ENCODE peak calls at places on chromosome 22, in five cellular contexts. Z is upper lobe of right lung, F is AG04450, S is GM12865, E is right lobe of liver. G is an unnamed sample.

GRCh38 chr22:33476206-33476605 is 418.0 kb upstream of the SYN3 start:
- DNase-seq in Z (no peak), F (no peak), S (no peak), E (no peak), G (no peak)

GRCh38 chr22:17769716-17770082 is 4.6 kb downstream of the BID start:
- DNase-seq in Z (no peak), F (no peak), S (no peak), E (peak), G (no peak)

GRCh38 chr22:27801616-27802388 is at the start of gene MN1:
- DNase-seq in Z (peak), F (no peak), S (peak), E (peak), G (no peak)

GRCh38 chr22:48309115-48309705 is 1518.5 kb downstream of the BRD1 start:
- DNase-seq in Z (no peak), F (no peak), S (no peak), E (no peak), G (no peak)

GRCh38 chr22:48146426-48146825 is 1384.0 kb downstream of the TBC1D22A start:
- DNase-seq in Z (no peak), F (no peak), S (no peak), E (no peak), G (no peak)

GRCh38 chr22:41779889-41780505 is 20.5 kb upstream of the CCDC134 start:
- DNase-seq in Z (no peak), F (no peak), S (no peak), E (no peak), G (no peak)

GRCh38 chr22:28792491-28793383 is 7.6 kb downstream of the XBP1 start:
- DNase-seq in Z (no peak), F (no peak), S (peak), E (no peak), G (no peak)

GRCh38 chr22:49281467-49282340 is 546.0 kb downstream of the BRD1 start:
- DNase-seq in Z (no peak), F (no peak), S (no peak), E (no peak), G (no peak)

GRCh38 chr22:17303840-17304779 is 65.2 kb upstream of the CECR2 start:
- DNase-seq in Z (no peak), F (no peak), S (peak), E (no peak), G (no peak)

GRCh38 chr22:26996156-26996555 is 338.8 kb downstream of the MIAT start:
- DNase-seq in Z (no peak), F (no peak), S (no peak), E (no peak), G (no peak)

GRCh38 chr22:27875951-27876350 is 43.1 kb downstream of the PITPNB start:
- DNase-seq in Z (no peak), F (no peak), S (no peak), E (no peak), G (no peak)

GRCh38 chr22:50507421-50507990 is at the start of gene LMF2:
- DNase-seq in Z (peak), F (no peak), S (no peak), E (peak), G (no peak)

GRCh38 chr22:35587447-35587870 is 29.7 kb downstream of the MB start:
- DNase-seq in Z (peak), F (no peak), S (no peak), E (peak), G (no peak)

GRCh38 chr22:49305215-49305965 is 522.3 kb downstream of the BRD1 start:
- DNase-seq in Z (peak), F (no peak), S (no peak), E (peak), G (no peak)

GRCh38 chr22:40196628-40197027 is 18.9 kb downstream of the TNRC6B start:
- DNase-seq in Z (no peak), F (peak), S (peak), E (no peak), G (peak)

GRCh38 chr22:33038131-33038772 is 19.9 kb downstream of the SYN3 start:
- DNase-seq in Z (no peak), F (no peak), S (no peak), E (no peak), G (no peak)

GRCh38 chr22:40838486-40838885 is 18.0 kb downstream of the ST13 start:
- DNase-seq in Z (no peak), F (no peak), S (no peak), E (no peak), G (no peak)

GRCh38 chr22:24810043-24810749 is 4.2 kb downstream of the SGSM1 start:
- DNase-seq in Z (no peak), F (no peak), S (no peak), E (no peak), G (no peak)

GRCh38 chr22:45225732-45226560 is 14.7 kb downstream of the KIAA0930 start:
- DNase-seq in Z (peak), F (no peak), S (no peak), E (peak), G (no peak)

GRCh38 chr22:27459955-27460354 is 341.6 kb downstream of the MN1 start:
- DNase-seq in Z (no peak), F (no peak), S (no peak), E (no peak), G (no peak)

GRCh38 chr22:35458547-35459422 is 58.8 kb downstream of the MCM5 start:
- DNase-seq in Z (no peak), F (no peak), S (no peak), E (no peak), G (no peak)

GRCh38 chr22:23181763-23182288 is 1.5 kb downstream of the BCR start:
- DNase-seq in Z (no peak), F (no peak), S (no peak), E (no peak), G (no peak)

GRCh38 chr22:23182289-23183106 is 2.2 kb downstream of the BCR start:
- DNase-seq in Z (no peak), F (no peak), S (peak), E (no peak), G (no peak)

GRCh38 chr22:23183107-23183698 is 2.9 kb downstream of the BCR start:
- DNase-seq in Z (peak), F (no peak), S (no peak), E (no peak), G (peak)

GRCh38 chr22:23184764-23185113 is 4.4 kb downstream of the BCR start:
- DNase-seq in Z (no peak), F (no peak), S (no peak), E (no peak), G (no peak)

GRCh38 chr22:23184100-23184763 is 3.9 kb downstream of the BCR start:
- DNase-seq in Z (no peak), F (no peak), S (no peak), E (no peak), G (no peak)
- H3K4me3 ChIP-seq in Z (peak), F (no peak), S (no peak), E (no peak), G (no peak)

DNA sequence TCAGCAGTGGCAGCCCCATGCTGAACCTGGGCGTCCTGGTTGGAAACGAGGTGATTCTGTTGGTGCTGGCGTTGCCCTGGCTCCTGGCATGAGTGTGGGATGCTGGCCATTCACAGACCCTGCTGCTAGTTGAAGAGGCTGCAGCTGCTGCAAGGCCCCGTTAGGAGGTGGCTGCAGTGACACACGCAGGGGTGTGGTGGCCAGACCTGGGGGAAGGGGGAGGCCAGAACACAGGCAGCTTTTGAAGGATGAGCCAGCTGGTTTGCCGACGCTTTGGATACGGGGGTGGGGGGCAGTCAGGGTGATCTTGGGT is 77.2 kb downstream of the MORC2 start:
- DNase-seq in Z (peak), F (no peak), S (no peak), E (peak), G (no peak)
- TF ChIP-seq CTCF in Z (no peak), F (no peak), S (no peak), E (no peak), G (no peak)

DNA sequence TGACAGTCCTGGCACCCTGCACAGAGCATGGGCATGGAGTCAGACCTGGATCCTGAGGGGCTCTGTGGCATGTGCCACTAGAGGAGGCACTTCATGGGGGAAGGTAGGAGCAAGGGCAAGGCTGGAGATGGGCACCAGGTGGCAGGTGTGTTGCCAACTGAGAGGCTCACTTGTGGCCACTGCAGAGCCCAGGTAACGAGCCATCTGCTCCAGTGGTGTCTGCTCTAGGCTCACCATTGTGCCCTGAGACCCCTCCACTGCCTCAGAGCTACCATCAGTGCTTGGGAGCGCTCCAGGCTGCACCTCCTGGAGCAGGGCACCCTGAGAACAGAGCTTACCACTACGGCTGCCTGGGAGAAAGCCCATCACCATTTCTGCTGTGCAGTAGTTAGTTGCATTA is 1.3 kb upstream of the ZDHHC8 start:
- DNase-seq in Z (no peak), F (no peak), S (no peak), E (no peak), G (no peak)
- H3K4me3 ChIP-seq in Z (peak), F (no peak), S (no peak), E (no peak), G (no peak)

GRCh38 chr22:44151661-44152060 is 29.1 kb upstream of the PARVG start:
- DNase-seq in Z (no peak), F (peak), S (no peak), E (no peak), G (peak)
- TF ChIP-seq CTCF in Z (no peak), F (no peak), S (no peak), E (no peak), G (no peak)

DNA sequence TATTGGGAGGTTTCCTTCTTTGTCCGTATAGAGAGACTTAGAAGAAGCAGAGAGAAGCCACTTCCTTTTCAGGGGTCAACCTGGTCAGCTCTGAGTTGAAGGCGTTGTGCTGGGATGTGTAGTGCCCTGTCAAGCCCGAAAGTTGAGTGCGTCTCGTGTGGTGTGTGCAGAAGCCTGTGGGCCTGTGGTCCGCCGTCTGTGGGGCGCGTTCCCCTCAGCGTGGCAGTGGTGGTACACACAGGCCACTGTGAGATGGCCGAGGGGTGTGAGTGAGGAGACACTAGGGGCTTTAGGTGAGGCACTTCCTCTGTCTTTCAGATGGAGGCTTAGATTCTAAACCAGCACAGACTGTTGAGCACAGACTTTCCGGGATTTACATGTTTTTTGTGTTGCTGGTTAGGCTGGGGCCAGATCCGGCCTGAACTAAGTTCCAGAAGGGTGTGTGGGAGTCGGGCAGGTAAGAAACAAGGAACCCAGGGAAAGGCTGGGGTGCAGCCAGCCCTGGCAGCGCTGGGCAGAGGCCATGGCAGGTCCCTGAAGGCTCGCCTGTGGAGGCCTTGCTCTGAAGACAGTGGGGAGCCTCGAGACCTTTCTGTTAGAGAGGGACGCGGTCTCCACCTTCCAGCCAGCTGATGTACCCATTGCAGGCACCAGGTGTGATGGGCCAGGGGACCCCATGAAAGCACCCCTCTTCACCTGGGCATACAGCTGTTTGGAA is 194.2 kb downstream of the TBC1D22A start:
- DNase-seq in Z (no peak), F (no peak), S (no peak), E (no peak), G (no peak)
- H3K4me3 ChIP-seq in Z (no peak), F (no peak), S (no peak), E (no peak), G (no peak)

G was measured in astrocyte of the cerebellum.